ENCODE peak calls at places on chromosomes 4 and X, in four cellular contexts. E is H1, O is GM12878, G is K562. W is an unnamed sample.

GRCh38 chr4:26861434-26862186 is 969 bp downstream of the STIM2 start:
- DNase-seq in E (no peak), O (no peak), G (peak; percentile 72), W (peak; percentile 61)

GRCh38 chr4:137700072-137700471 is 167.8 kb upstream of the PCDH18 start:
- DNase-seq in E (no peak), O (no peak), G (no peak), W (no peak)

GRCh38 chrX:21658152-21658737 is at the start of gene KLHL34:
- DNase-seq in E (no peak), O (no peak), G (no peak), W (peak; percentile 14)

GRCh38 chr4:7905461-7905915 is 34.2 kb downstream of the AFAP1 start:
- DNase-seq in E (no peak), O (no peak), G (no peak), W (no peak)

GRCh38 chr4:72383439-72383838 is 185.6 kb downstream of the ADAMTS3 start:
- DNase-seq in E (no peak), O (no peak), G (no peak), W (no peak)

GRCh38 chr4:112287258-112287873 is 1.7 kb upstream of the TIFA start:
- DNase-seq in E (no peak), O (no peak), G (no peak), W (no peak)

GRCh38 chr4:48340276-48340904 is 939 bp upstream of the SLAIN2 start:
- DNase-seq in E (no peak), O (no peak), G (peak; percentile 69), W (no peak)

GRCh38 chr4:4606321-4606720 is 64.5 kb upstream of the STX18 start:
- DNase-seq in E (no peak), O (no peak), G (peak; percentile 18), W (no peak)

GRCh38 chr4:1204828-1205591 is 32.6 kb upstream of the SPON2 start:
- DNase-seq in E (no peak), O (no peak), G (no peak), W (peak; percentile 83)

GRCh38 chr4:183628189-183628588 is 30.8 kb downstream of the RWDD4 start:
- DNase-seq in E (no peak), O (no peak), G (no peak), W (no peak)

GRCh38 chr4:120842046-120842445 is 80.5 kb downstream of the PRDM5 start:
- DNase-seq in E (no peak), O (no peak), G (no peak), W (peak; percentile 21)

GRCh38 chr4:143140696-143141095 is 44.0 kb upstream of the USP38 start:
- DNase-seq in E (no peak), O (no peak), G (no peak), W (no peak)

GRCh38 chr4:8247047-8247930 is 22.3 kb upstream of the HTRA3 start:
- DNase-seq in E (no peak), O (no peak), G (no peak), W (no peak)

GRCh38 chrX:1442016-1442665 is 10.6 kb downstream of the ASMTL start:
- DNase-seq in E (no peak), O (no peak), G (no peak), W (no peak)

GRCh38 chr4:2787230-2788100 is 5.4 kb upstream of the SH3BP2 start:
- DNase-seq in E (no peak), O (peak; percentile 88), G (no peak), W (peak; percentile 33)

GRCh38 chr4:82643994-82644730 is 82.4 kb upstream of the TMEM150C start:
- DNase-seq in E (no peak), O (no peak), G (no peak), W (no peak)

GRCh38 chr4:121934635-121935034 is 17.2 kb downstream of the TRPC3 start:
- DNase-seq in E (no peak), O (no peak), G (no peak), W (no peak)

GRCh38 chr4:133938061-133938460 is 263.5 kb downstream of the PABPC4L start:
- DNase-seq in E (no peak), O (no peak), G (no peak), W (no peak)

GRCh38 chr4:110900206-110900769 is 277.4 kb upstream of the PITX2 start:
- DNase-seq in E (no peak), O (no peak), G (no peak), W (no peak)

GRCh38 chrX:44570524-44570923 is 27.9 kb upstream of the FUNDC1 start:
- DNase-seq in E (no peak), O (no peak), G (peak; percentile 5), W (no peak)

GRCh38 chr4:1035510-1035909 is 24.1 kb downstream of the FGFRL1 start:
- DNase-seq in E (no peak), O (no peak), G (no peak), W (no peak)

GRCh38 chr4:61079976-61080375 is 120.2 kb upstream of the ADGRL3 start:
- DNase-seq in E (no peak), O (no peak), G (no peak), W (no peak)

GRCh38 chr4:147863808-147864472 is 132.1 kb downstream of the ARHGAP10 start:
- DNase-seq in E (no peak), O (no peak), G (no peak), W (no peak)

GRCh38 chr4:26782830-26783202 is 77.8 kb upstream of the STIM2 start:
- DNase-seq in E (no peak), O (no peak), G (no peak), W (no peak)

GRCh38 chr4:151489462-151490203 is 80.7 kb downstream of the FHIP1A start:
- DNase-seq in E (peak; percentile 76), O (no peak), G (peak; percentile 3), W (no peak)

GRCh38 chrX:20433376-20433775 is 166.7 kb upstream of the RPS6KA3 start:
- DNase-seq in E (no peak), O (no peak), G (no peak), W (no peak)

GRCh38 chr4:22090655-22091350 is 142.2 kb upstream of the KCNIP4 start:
- DNase-seq in E (no peak), O (no peak), G (no peak), W (no peak)

DNA sequence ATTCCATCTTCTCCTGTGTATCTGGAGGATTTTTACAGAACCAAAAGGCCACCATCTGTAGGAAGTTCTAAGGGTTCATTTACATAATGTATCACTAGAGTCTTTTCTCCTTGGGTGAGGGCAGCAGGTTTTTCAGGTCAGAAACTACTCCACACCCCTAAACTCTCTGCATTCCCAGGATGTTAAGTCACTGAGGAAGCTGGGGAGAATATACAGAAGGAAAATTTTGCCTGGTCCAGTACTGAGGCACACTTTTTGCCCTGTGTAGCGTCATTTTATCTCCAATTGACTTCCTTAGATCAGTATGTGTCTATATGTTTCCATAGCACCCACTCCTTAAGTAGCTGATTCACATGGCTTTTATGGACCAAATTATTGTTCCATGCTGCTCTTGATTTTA is 17.0 kb downstream of the XKRX start:
- DNase-seq in E (no peak), O (no peak), G (no peak), W (no peak)
- TF ChIP-seq NRF1 in E (no peak), O (no peak), G (no peak), W (no peak)

DNA sequence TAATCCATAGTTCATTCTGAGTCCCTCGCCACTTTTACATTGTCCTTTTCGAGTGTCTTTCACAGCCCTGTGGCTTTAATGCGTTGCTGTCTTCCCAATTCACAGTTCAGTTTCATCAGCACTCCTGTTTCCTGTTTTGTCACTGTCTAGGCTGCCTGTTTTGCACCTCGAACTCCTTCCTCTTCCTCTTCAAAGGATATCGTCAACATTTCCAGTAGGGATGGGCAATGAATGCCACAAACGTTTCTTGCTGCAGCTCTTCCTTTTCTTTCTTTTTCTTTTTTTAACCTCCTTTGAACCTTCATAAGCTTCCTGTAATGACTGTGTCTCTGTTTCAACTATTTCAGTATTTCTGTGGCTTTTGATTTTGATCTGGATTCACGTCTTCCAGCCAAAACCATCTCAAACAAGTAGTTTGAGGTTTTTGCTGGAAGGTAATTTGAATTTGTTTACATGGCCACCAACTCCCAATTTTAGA is 105.4 kb downstream of the ANXA3 start:
- DNase-seq in E (no peak), O (no peak), G (peak; percentile 62), W (no peak)
- TF ChIP-seq NRF1 in E (no peak), O (no peak), G (no peak), W (no peak)

DNA sequence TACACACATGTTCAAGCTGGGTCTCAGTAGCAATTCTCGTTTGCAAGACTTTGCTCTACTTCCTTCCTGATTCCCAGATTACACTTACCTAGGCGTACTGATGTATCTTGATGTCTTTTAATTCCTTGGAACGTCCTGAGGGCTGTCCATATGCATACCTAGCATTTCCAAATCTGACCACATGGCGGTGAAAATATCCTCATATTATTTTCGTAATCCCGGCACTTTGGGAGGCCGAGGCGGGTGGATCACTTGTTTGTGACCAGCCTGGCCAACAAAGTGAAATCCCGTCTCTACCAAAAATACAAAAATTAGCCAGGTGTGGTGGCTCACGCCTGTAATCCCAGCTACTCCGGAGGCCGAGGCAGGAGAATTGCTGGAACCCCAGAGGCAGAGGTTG is 1786.3 kb upstream of the TENM3 start:
- DNase-seq in E (no peak), O (no peak), G (no peak), W (no peak)
- TF ChIP-seq NRF1 in E (no peak), O (no peak), G (no peak), W (no peak)

GRCh38 chrX:32966956-32967355 is 244.4 kb downstream of the DMD start:
- DNase-seq in E (no peak), O (no peak), G (no peak), W (no peak)
- TF ChIP-seq NRF1 in E (no peak), O (no peak), G (no peak), W (no peak)

DNA sequence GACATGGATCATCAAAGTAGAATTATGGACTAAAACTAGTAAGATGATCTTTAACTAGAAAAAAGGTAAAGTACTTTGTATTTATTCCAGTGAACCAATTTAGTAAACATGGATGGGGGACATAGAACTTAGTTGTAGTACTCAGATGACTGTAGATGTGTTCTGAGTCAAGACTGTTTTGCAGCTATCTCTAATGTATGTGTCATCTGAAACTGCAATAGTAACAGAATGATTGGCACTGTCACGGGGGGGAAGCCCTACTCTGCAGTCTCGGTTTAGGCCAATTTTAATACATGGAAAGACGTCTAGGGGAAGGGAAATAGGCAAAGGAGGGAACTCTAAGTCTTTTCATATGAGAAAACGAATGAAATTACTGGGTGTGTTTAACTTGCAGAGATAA is 121.8 kb downstream of the GLRA3 start:
- DNase-seq in E (no peak), O (no peak), G (peak; percentile 33), W (no peak)
- TF ChIP-seq NRF1 in E (no peak), O (no peak), G (no peak), W (no peak)

GRCh38 chrX:74536142-74537010 is 78.0 kb downstream of the RLIM start:
- DNase-seq in E (no peak), O (no peak), G (peak; percentile 8), W (peak; percentile 86)

GRCh38 chrX:74535211-74535621 is 79.2 kb downstream of the RLIM start:
- DNase-seq in E (no peak), O (no peak), G (peak; percentile 16), W (peak; percentile 54)

GRCh38 chrX:74537011-74537390 is 77.4 kb downstream of the RLIM start:
- DNase-seq in E (no peak), O (no peak), G (no peak), W (no peak)

GRCh38 chrX:74534569-74535038 is 79.8 kb downstream of the RLIM start:
- DNase-seq in E (no peak), O (peak; percentile 36), G (no peak), W (no peak)

DNA sequence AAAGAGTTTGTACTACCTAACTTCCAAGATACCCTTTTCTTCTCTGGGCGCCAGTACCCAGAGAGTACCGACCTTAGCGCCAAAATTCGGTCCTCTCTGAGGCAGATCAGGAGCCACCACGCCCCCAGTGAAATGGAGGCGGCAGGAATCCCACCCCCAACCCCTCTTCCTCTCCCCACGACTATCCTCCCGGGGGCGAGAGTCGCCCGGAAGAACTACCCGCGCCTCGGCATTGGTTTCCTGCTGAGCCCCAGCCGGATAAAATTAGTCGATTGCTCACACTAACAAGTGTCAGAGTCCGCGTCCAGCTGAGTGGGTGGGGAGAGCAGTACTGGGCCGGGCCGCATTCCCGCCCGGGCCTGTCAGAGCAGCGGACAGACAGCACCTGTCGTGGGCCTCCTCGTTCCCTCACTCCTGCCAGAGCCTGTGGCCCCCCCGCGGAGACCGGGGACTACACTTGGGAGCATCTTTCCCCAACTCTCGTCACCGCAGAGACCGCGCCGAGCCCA is 78.7 kb downstream of the RLIM start:
- DNase-seq in E (no peak), O (no peak), G (peak; percentile 4), W (peak; percentile 50)
- TF ChIP-seq NRF1 in E (no peak), O (no peak), G (no peak), W (no peak)

W was measured in SK-N-SH.